ENCODE peak calls at places on chromosome 16, in six cellular contexts. One of them, this sample, is unnamed.

GRCh38 chr16:85412911-85413520 is 200.1 kb upstream of the GSE1 start:
- DNase-seq in SJSA1: no peak
- DNase-seq in LoVo: no peak
- DNase-seq in EH: no peak
- DNase-seq in activated naive CD4-positive, alpha-beta T cell treated with anti-CD3 and anti-CD28 coated beads, Interleukin-2, amount 50 U/mL, for 16 hours: no peak
- DNase-seq in HEK293T: no peak
- DNase-seq in this sample: no peak

GRCh38 chr16:23987443-23987842 is 151.7 kb downstream of the PRKCB start:
- DNase-seq in SJSA1: no peak
- DNase-seq in LoVo: no peak
- DNase-seq in EH: no peak
- DNase-seq in activated naive CD4-positive, alpha-beta T cell treated with anti-CD3 and anti-CD28 coated beads, Interleukin-2, amount 50 U/mL, for 16 hours: no peak
- DNase-seq in HEK293T: no peak
- DNase-seq in this sample: no peak

GRCh38 chr16:83887088-83887487 is 11.8 kb upstream of the MLYCD start:
- DNase-seq in SJSA1: no peak
- DNase-seq in LoVo: peak; percentile 28
- DNase-seq in EH: peak; percentile 27
- DNase-seq in activated naive CD4-positive, alpha-beta T cell treated with anti-CD3 and anti-CD28 coated beads, Interleukin-2, amount 50 U/mL, for 16 hours: no peak
- DNase-seq in HEK293T: no peak
- DNase-seq in this sample: peak; percentile 58

GRCh38 chr16:30523768-30524574 is 2.4 kb downstream of the ZNF768 start:
- DNase-seq in SJSA1: no peak
- DNase-seq in LoVo: no peak
- DNase-seq in EH: no peak
- DNase-seq in activated naive CD4-positive, alpha-beta T cell treated with anti-CD3 and anti-CD28 coated beads, Interleukin-2, amount 50 U/mL, for 16 hours: no peak
- DNase-seq in HEK293T: no peak
- DNase-seq in this sample: no peak

GRCh38 chr16:74909665-74910064 is 75.3 kb downstream of the WDR59 start:
- DNase-seq in SJSA1: no peak
- DNase-seq in LoVo: no peak
- DNase-seq in EH: no peak
- DNase-seq in activated naive CD4-positive, alpha-beta T cell treated with anti-CD3 and anti-CD28 coated beads, Interleukin-2, amount 50 U/mL, for 16 hours: no peak
- DNase-seq in HEK293T: no peak
- DNase-seq in this sample: no peak

GRCh38 chr16:49576941-49577340 is 203.3 kb downstream of the C16orf78 start:
- DNase-seq in SJSA1: no peak
- DNase-seq in LoVo: no peak
- DNase-seq in EH: no peak
- DNase-seq in activated naive CD4-positive, alpha-beta T cell treated with anti-CD3 and anti-CD28 coated beads, Interleukin-2, amount 50 U/mL, for 16 hours: no peak
- DNase-seq in HEK293T: no peak
- DNase-seq in this sample: no peak

GRCh38 chr16:28935924-28936783 is 4.4 kb downstream of the CD19 start:
- DNase-seq in SJSA1: peak; percentile 31
- DNase-seq in LoVo: peak; percentile 39
- DNase-seq in EH: peak; percentile 72
- DNase-seq in activated naive CD4-positive, alpha-beta T cell treated with anti-CD3 and anti-CD28 coated beads, Interleukin-2, amount 50 U/mL, for 16 hours: peak; percentile 83
- DNase-seq in HEK293T: peak; percentile 98
- DNase-seq in this sample: peak; percentile 96

GRCh38 chr16:14378684-14379467 is 251.2 kb downstream of the PARN start:
- DNase-seq in SJSA1: no peak
- DNase-seq in LoVo: no peak
- DNase-seq in EH: peak; percentile 88
- DNase-seq in activated naive CD4-positive, alpha-beta T cell treated with anti-CD3 and anti-CD28 coated beads, Interleukin-2, amount 50 U/mL, for 16 hours: no peak
- DNase-seq in HEK293T: no peak
- DNase-seq in this sample: no peak

GRCh38 chr16:85309656-85310587 is 197.7 kb upstream of the CIBAR2 start:
- DNase-seq in SJSA1: no peak
- DNase-seq in LoVo: no peak
- DNase-seq in EH: no peak
- DNase-seq in activated naive CD4-positive, alpha-beta T cell treated with anti-CD3 and anti-CD28 coated beads, Interleukin-2, amount 50 U/mL, for 16 hours: peak; percentile 23
- DNase-seq in HEK293T: no peak
- DNase-seq in this sample: no peak

GRCh38 chr16:69563605-69564580 is 1.9 kb upstream of the NFAT5 start:
- DNase-seq in SJSA1: peak; percentile 28
- DNase-seq in LoVo: peak; percentile 13
- DNase-seq in EH: peak; percentile 47
- DNase-seq in activated naive CD4-positive, alpha-beta T cell treated with anti-CD3 and anti-CD28 coated beads, Interleukin-2, amount 50 U/mL, for 16 hours: peak; percentile 57
- DNase-seq in HEK293T: no peak
- DNase-seq in this sample: peak; percentile 22

GRCh38 chr16:60077791-60078280 is 1343.7 kb upstream of the GOT2 start:
- DNase-seq in SJSA1: no peak
- DNase-seq in LoVo: no peak
- DNase-seq in EH: no peak
- DNase-seq in activated naive CD4-positive, alpha-beta T cell treated with anti-CD3 and anti-CD28 coated beads, Interleukin-2, amount 50 U/mL, for 16 hours: no peak
- DNase-seq in HEK293T: no peak
- DNase-seq in this sample: no peak

GRCh38 chr16:67346328-67346727 is 19.7 kb downstream of the LRRC36 start:
- DNase-seq in SJSA1: no peak
- DNase-seq in LoVo: no peak
- DNase-seq in EH: no peak
- DNase-seq in activated naive CD4-positive, alpha-beta T cell treated with anti-CD3 and anti-CD28 coated beads, Interleukin-2, amount 50 U/mL, for 16 hours: no peak
- DNase-seq in HEK293T: no peak
- DNase-seq in this sample: peak; percentile 48

GRCh38 chr16:4994719-4995434 is 36.7 kb downstream of the SEC14L5 start:
- DNase-seq in SJSA1: no peak
- DNase-seq in LoVo: no peak
- DNase-seq in EH: no peak
- DNase-seq in activated naive CD4-positive, alpha-beta T cell treated with anti-CD3 and anti-CD28 coated beads, Interleukin-2, amount 50 U/mL, for 16 hours: no peak
- DNase-seq in HEK293T: no peak
- DNase-seq in this sample: no peak

GRCh38 chr16:57649443-57649751 is 18.7 kb upstream of the ADGRG3 start:
- DNase-seq in SJSA1: no peak
- DNase-seq in LoVo: no peak
- DNase-seq in EH: no peak
- DNase-seq in activated naive CD4-positive, alpha-beta T cell treated with anti-CD3 and anti-CD28 coated beads, Interleukin-2, amount 50 U/mL, for 16 hours: no peak
- DNase-seq in HEK293T: no peak
- DNase-seq in this sample: no peak

GRCh38 chr16:66444049-66444481 is 17.0 kb downstream of the BEAN1 start:
- DNase-seq in SJSA1: no peak
- DNase-seq in LoVo: no peak
- DNase-seq in EH: no peak
- DNase-seq in activated naive CD4-positive, alpha-beta T cell treated with anti-CD3 and anti-CD28 coated beads, Interleukin-2, amount 50 U/mL, for 16 hours: no peak
- DNase-seq in HEK293T: no peak
- DNase-seq in this sample: peak; percentile 43

GRCh38 chr16:26987631-26988030 is 79.1 kb upstream of the C16orf82 start:
- DNase-seq in SJSA1: peak; percentile 52
- DNase-seq in LoVo: no peak
- DNase-seq in EH: peak; percentile 93
- DNase-seq in activated naive CD4-positive, alpha-beta T cell treated with anti-CD3 and anti-CD28 coated beads, Interleukin-2, amount 50 U/mL, for 16 hours: no peak
- DNase-seq in HEK293T: no peak
- DNase-seq in this sample: no peak

GRCh38 chr16:69724981-69725479 is 1.3 kb downstream of the NQO1 start:
- DNase-seq in SJSA1: no peak
- DNase-seq in LoVo: no peak
- DNase-seq in EH: peak; percentile 39
- DNase-seq in activated naive CD4-positive, alpha-beta T cell treated with anti-CD3 and anti-CD28 coated beads, Interleukin-2, amount 50 U/mL, for 16 hours: no peak
- DNase-seq in HEK293T: no peak
- DNase-seq in this sample: peak; percentile 48

GRCh38 chr16:14649816-14650215 is 17.1 kb downstream of the BFAR start:
- DNase-seq in SJSA1: no peak
- DNase-seq in LoVo: no peak
- DNase-seq in EH: no peak
- DNase-seq in activated naive CD4-positive, alpha-beta T cell treated with anti-CD3 and anti-CD28 coated beads, Interleukin-2, amount 50 U/mL, for 16 hours: no peak
- DNase-seq in HEK293T: no peak
- DNase-seq in this sample: no peak

GRCh38 chr16:57538235-57538711 is 1.9 kb upstream of the CCDC102A start:
- DNase-seq in SJSA1: no peak
- DNase-seq in LoVo: no peak
- DNase-seq in EH: no peak
- DNase-seq in activated naive CD4-positive, alpha-beta T cell treated with anti-CD3 and anti-CD28 coated beads, Interleukin-2, amount 50 U/mL, for 16 hours: no peak
- DNase-seq in HEK293T: peak; percentile 5
- DNase-seq in this sample: no peak

GRCh38 chr16:65289022-65289421 is 167.2 kb upstream of the CDH11 start:
- DNase-seq in SJSA1: no peak
- DNase-seq in LoVo: no peak
- DNase-seq in EH: no peak
- DNase-seq in activated naive CD4-positive, alpha-beta T cell treated with anti-CD3 and anti-CD28 coated beads, Interleukin-2, amount 50 U/mL, for 16 hours: no peak
- DNase-seq in HEK293T: no peak
- DNase-seq in this sample: no peak

GRCh38 chr16:3856367-3857141 is 24.0 kb downstream of the CREBBP start:
- DNase-seq in SJSA1: no peak
- DNase-seq in LoVo: no peak
- DNase-seq in EH: no peak
- DNase-seq in activated naive CD4-positive, alpha-beta T cell treated with anti-CD3 and anti-CD28 coated beads, Interleukin-2, amount 50 U/mL, for 16 hours: no peak
- DNase-seq in HEK293T: no peak
- DNase-seq in this sample: no peak